ENCODE peak calls at places on chromosomes 3 and 15, in ten cellular contexts. L is fibroblast of lung; C is NCI-H460; N is mucosa of descending colon; Q is GM04503; W is GM10248; O is stimulated activated CD8-positive, alpha-beta memory T cell treated with anti-CD3 and anti-CD28 coated beads, Interleukin-2, amount 100 ng/mL, for 1 hour; R is HuH-7.5; V is M059J; X is hypothalamus. D is an unnamed sample.

GRCh38 chr3:31634485-31634884 is 101.8 kb downstream of the STT3B start:
- DNase-seq in N (no peak), R (no peak), W (no peak), V (peak), X (no peak), O (no peak), L (peak), Q (peak), C (no peak), D (no peak)

GRCh38 chr15:68418611-68419161 is 13.3 kb downstream of the ITGA11 start:
- DNase-seq in C (no peak), W (no peak), L (peak), R (no peak), Q (no peak), N (peak), X (no peak), V (peak), O (no peak), D (no peak)

GRCh38 chr15:67820147-67820991 is 4.9 kb upstream of the SKOR1 start:
- DNase-seq in X (no peak), R (peak), V (no peak), L (no peak), W (no peak), N (no peak), C (no peak), Q (no peak), O (no peak), D (no peak)

GRCh38 chr15:61974759-61975158 is 85.5 kb downstream of the VPS13C start:
- DNase-seq in N (no peak), R (no peak), X (no peak), W (no peak), C (no peak), L (peak), O (no peak), V (peak), Q (no peak), D (no peak)

GRCh38 chr15:86915811-86916331 is 836.2 kb downstream of the AGBL1 start:
- DNase-seq in W (no peak), L (peak), Q (peak), N (no peak), O (no peak), X (peak), R (peak), C (peak), V (peak), D (no peak)

GRCh38 chr3:128178782-128179473 is 25.6 kb downstream of the EEFSEC start:
- DNase-seq in R (no peak), N (no peak), V (no peak), Q (no peak), L (no peak), C (no peak), O (no peak), X (no peak), W (no peak), D (no peak)

GRCh38 chr3:182713743-182714517 is 79.4 kb upstream of the ATP11B start:
- DNase-seq in X (no peak), O (no peak), R (peak), W (peak), N (no peak), V (peak), C (peak), L (peak), Q (peak), D (no peak)

GRCh38 chr3:123694377-123695147 is 109.7 kb upstream of the HACD2 start:
- DNase-seq in N (no peak), V (no peak), X (no peak), C (no peak), L (peak), Q (no peak), W (no peak), O (no peak), R (no peak), D (no peak)

GRCh38 chr3:171491412-171491811 is 31.2 kb upstream of the TNIK start:
- DNase-seq in L (no peak), W (no peak), N (no peak), O (no peak), R (no peak), Q (no peak), C (no peak), V (peak), X (no peak), D (no peak)

GRCh38 chr3:59498995-59499394 is 449.2 kb upstream of the CFAP20DC start:
- DNase-seq in R (no peak), O (no peak), X (no peak), C (no peak), N (no peak), W (no peak), Q (no peak), V (no peak), L (no peak), D (no peak)

GRCh38 chr15:29143293-29143692 is 126.3 kb downstream of the NSMCE3 start:
- DNase-seq in W (no peak), L (no peak), C (no peak), N (no peak), R (no peak), V (no peak), Q (no peak), X (no peak), O (no peak), D (no peak)

GRCh38 chr3:129482721-129483120 is 42.7 kb downstream of the IFT122 start:
- DNase-seq in L (no peak), R (no peak), W (no peak), Q (no peak), O (no peak), N (no peak), X (no peak), V (no peak), C (no peak), D (no peak)

GRCh38 chr3:180700941-180701340 is 21.7 kb upstream of the CCDC39 start:
- DNase-seq in L (peak), V (no peak), O (no peak), W (no peak), Q (no peak), N (no peak), R (no peak), C (no peak), X (no peak), D (no peak)

GRCh38 chr3:69031635-69032034 is 18.2 kb upstream of the EOGT start:
- DNase-seq in X (no peak), L (no peak), O (no peak), C (no peak), V (no peak), N (no peak), R (no peak), Q (no peak), W (no peak), D (no peak)

D was measured in body of pancreas.